ENCODE peak calls at places on chromosomes 2 and 18, in seven cellular contexts. O is choroid plexus epithelial cell, X is tibial artery, N is BE2C, U is OCI-LY7, M is AG04450, Q is fibroblast of lung. A is an unnamed sample.
A peak's percentile ranks its signal among the peaks of the same experiment; 100 is the strongest.

GRCh38 chr2:201797175-201797840 is 9.0 kb upstream of the CDK15 start:
- DNase-seq in O (peak; percentile 42), X (no peak), N (no peak), U (no peak), M (no peak), Q (peak; percentile 64), A (peak; percentile 21)

GRCh38 chr2:17571681-17572080 is 31.2 kb downstream of the VSNL1 start:
- DNase-seq in O (peak; percentile 37), X (no peak), N (no peak), U (no peak), M (no peak), Q (peak; percentile 18), A (no peak)

GRCh38 chr2:152222975-152223638 is 47.5 kb upstream of the STAM2 start:
- DNase-seq in O (peak; percentile 97), X (peak; percentile 73), N (peak; percentile 27), U (no peak), M (peak; percentile 59), Q (peak; percentile 96), A (peak; percentile 87)

GRCh38 chr2:71156531-71156930 is 26.1 kb downstream of the MPHOSPH10 start:
- DNase-seq in O (peak; percentile 50), X (no peak), N (peak; percentile 52), U (no peak), M (peak; percentile 7), Q (peak; percentile 57), A (peak; percentile 42)

GRCh38 chr2:162885281-162886070 is 46.9 kb upstream of the KCNH7 start:
- DNase-seq in O (no peak), X (no peak), N (no peak), U (no peak), M (no peak), Q (no peak), A (no peak)

GRCh38 chr2:27741673-27742072 is 29.8 kb upstream of the MRPL33 start:
- DNase-seq in O (no peak), X (no peak), N (no peak), U (no peak), M (no peak), Q (no peak), A (no peak)

GRCh38 chr18:41391616-41392610 is 563.1 kb upstream of the PIK3C3 start:
- DNase-seq in O (peak; percentile 78), X (no peak), N (peak; percentile 43), U (no peak), M (peak; percentile 32), Q (peak; percentile 72), A (peak; percentile 28)

GRCh38 chr2:143161982-143162837 is 33.0 kb downstream of the ARHGAP15 start:
- DNase-seq in O (peak; percentile 76), X (peak; percentile 23), N (peak; percentile 43), U (peak; percentile 69), M (peak; percentile 15), Q (peak; percentile 78), A (peak; percentile 42)

DNA sequence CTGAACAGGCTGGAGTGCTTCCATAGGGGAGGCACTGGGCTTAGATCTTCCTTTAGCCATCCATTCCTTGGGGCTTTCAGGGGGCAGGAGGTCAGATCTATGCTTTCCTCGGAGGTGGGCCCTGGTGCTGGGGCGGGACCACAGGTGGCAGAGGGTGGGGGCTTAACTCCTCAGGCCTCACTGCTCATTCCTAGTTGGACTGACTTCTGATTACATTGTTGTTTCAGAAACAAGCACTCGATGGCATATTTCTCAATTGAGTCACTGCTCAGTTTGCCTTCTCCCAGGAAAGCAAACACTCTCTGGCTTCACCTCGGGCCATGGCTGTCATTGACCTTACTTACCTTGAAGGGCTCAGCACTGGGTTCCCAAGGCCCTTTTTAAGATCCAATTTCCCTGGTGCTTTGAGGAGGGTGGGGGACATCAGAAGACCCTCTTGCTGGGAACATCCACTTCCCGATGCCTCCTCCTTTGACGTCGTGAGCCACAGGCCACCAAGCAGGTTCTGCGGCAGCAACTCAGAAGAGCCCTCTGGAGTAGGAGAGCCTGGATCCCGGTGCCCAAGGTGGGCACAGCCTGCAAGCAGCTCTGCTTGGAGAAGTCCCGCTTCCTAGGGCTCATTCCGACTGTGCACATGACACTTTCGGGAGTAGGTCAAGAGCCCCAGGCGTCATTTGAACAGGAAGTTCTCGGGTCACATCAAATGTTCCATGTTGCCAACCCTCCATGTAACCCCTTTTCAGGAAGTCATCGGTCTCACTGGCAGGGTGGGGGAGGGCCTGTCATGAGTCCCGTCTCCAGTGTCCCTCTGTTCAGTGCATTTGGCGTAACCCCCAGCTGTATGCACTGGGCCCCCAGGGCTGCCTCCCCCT is 40.6 kb downstream of the SDC1 start:
- DNase-seq in O (peak; percentile 81), X (peak; percentile 26), N (no peak), U (no peak), M (peak; percentile 43), Q (peak; percentile 49), A (peak; percentile 63)
- TF ChIP-seq CTCF in O (no peak), X (no peak), N (no peak), U (no peak), M (no peak), Q (no peak), A (no peak)

DNA sequence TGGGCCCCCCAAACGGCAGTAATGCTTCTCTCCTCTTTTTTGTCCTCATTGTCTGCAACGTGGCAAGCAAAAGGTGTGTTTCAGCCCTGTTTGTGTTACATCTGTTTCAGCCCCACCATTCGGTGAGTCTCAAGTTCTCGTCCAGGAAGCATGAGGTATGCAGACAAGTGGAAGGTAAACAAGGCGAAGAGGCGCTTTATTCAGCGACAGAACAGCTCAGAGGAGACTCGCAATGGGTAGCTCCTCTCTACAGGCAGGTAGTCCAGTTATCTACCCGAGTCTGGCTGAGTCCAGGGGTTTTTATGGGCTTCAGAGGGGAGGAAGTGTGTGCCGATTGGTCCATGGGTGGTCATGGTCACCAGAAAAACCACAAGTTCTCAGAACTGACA is 733.4 kb upstream of the CDH7 start:
- DNase-seq in O (no peak), X (no peak), N (no peak), U (no peak), M (no peak), Q (no peak), A (no peak)
- H3K4me3 ChIP-seq in O (no peak overlapping the region), X (no peak overlapping the region), N (no peak overlapping the region), U (no peak overlapping the region), M (no peak overlapping the region), Q (no peak overlapping the region), A (no peak overlapping the region)

DNA sequence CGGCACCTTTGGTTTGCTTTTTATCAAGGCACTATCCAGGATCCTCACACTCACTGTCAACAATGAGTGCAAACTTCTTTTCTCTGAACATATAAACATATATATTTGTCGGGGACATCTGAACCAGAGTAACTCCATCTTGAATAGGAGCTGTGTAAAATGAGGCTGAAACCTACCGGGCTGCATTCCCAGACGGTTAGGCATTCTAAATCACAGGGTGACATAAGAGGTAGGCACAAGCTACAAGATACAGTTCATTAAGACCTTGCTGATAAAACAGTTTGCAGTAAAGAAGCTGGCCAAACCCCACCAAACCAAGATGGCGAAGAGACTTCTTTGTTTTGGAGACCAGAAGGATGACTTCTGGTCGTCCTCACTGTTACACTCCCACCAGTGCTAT is 65.7 kb downstream of the TACR1 start:
- DNase-seq in O (no peak), X (no peak), N (no peak), U (no peak), M (no peak), Q (no peak), A (no peak)
- TF ChIP-seq CTCF in O (no peak), X (no peak), N (no peak), U (no peak), M (no peak), Q (no peak), A (no peak)

DNA sequence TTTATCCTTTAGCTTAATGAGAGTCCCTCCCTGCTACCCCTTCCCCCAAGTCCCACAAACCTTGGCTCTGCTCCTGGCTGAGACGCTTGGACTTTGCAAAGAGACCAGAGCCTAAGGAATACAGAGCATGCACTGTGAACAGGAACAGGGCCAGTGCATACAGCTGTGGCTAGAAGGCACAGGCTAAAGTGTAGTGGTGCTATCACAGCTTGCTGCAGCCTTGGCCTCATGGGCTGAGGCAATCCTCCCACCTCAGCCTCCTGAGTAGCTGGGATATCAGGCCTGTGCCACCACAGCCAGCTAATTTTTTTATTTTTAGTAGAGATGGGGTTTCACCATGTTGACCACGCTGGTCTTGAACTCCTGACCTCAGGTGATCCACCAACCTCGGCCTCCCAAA is 39.5 kb upstream of the ASXL2 start:
- DNase-seq in O (no peak), X (no peak), N (no peak), U (no peak), M (no peak), Q (no peak), A (no peak)
- H3K4me3 ChIP-seq in O (no peak overlapping the region), X (no peak overlapping the region), N (no peak overlapping the region), U (no peak overlapping the region), M (no peak overlapping the region), Q (no peak overlapping the region), A (no peak overlapping the region)

GRCh38 chr2:9473308-9473984 is 905 bp upstream of the IAH1 start:
- DNase-seq in O (no peak), X (no peak), N (no peak), U (no peak), M (no peak), Q (no peak), A (no peak)
- TF ChIP-seq CTCF in O (peak; percentile 23), X (peak; percentile 7), N (no peak), U (no peak), M (no peak), Q (no peak), A (peak; percentile 10)